ENCODE peak calls at places on chromosomes 2 and 18, in six cellular contexts. One of them, this sample, is unnamed.

GRCh38 chr18:22170421-22171262 is 1.3 kb downstream of the GATA6 start:
- DNase-seq in heart right ventricle: peak
- DNase-seq in GM12865: no peak
- DNase-seq in AG09309: no peak
- DNase-seq in WTC11: peak
- DNase-seq in coronary artery: peak
- DNase-seq in this sample: no peak

GRCh38 chr18:10939822-10940221 is 209.5 kb downstream of the PIEZO2 start:
- DNase-seq in GM12865: no peak
- DNase-seq in WTC11: no peak
- DNase-seq in AG09309: no peak
- DNase-seq in heart right ventricle: no peak
- DNase-seq in coronary artery: no peak
- DNase-seq in this sample: no peak

GRCh38 chr2:26587966-26588365 is 53.2 kb downstream of the CIB4 start:
- DNase-seq in WTC11: peak
- DNase-seq in heart right ventricle: no peak
- DNase-seq in GM12865: no peak
- DNase-seq in coronary artery: no peak
- DNase-seq in AG09309: no peak
- DNase-seq in this sample: no peak

GRCh38 chr2:174235680-174236079 is 12.7 kb downstream of the OLA1 start:
- DNase-seq in AG09309: no peak
- DNase-seq in GM12865: no peak
- DNase-seq in heart right ventricle: no peak
- DNase-seq in WTC11: no peak
- DNase-seq in coronary artery: no peak
- DNase-seq in this sample: no peak

GRCh38 chr18:11154369-11154982 is 5.1 kb upstream of the PIEZO2 start:
- DNase-seq in coronary artery: no peak
- DNase-seq in heart right ventricle: no peak
- DNase-seq in AG09309: peak
- DNase-seq in WTC11: no peak
- DNase-seq in GM12865: peak
- DNase-seq in this sample: peak

GRCh38 chr18:27843783-27844415 is 333.0 kb downstream of the CDH2 start:
- DNase-seq in WTC11: no peak
- DNase-seq in AG09309: peak
- DNase-seq in heart right ventricle: no peak
- DNase-seq in coronary artery: no peak
- DNase-seq in GM12865: no peak
- DNase-seq in this sample: no peak

GRCh38 chr18:27428716-27429475 is 243.8 kb upstream of the CHST9 start:
- DNase-seq in WTC11: no peak
- DNase-seq in AG09309: no peak
- DNase-seq in GM12865: no peak
- DNase-seq in coronary artery: no peak
- DNase-seq in heart right ventricle: no peak
- DNase-seq in this sample: no peak

GRCh38 chr18:58538604-58539386 is 90.1 kb downstream of the ALPK2 start:
- DNase-seq in GM12865: peak
- DNase-seq in AG09309: no peak
- DNase-seq in heart right ventricle: no peak
- DNase-seq in coronary artery: no peak
- DNase-seq in WTC11: no peak
- DNase-seq in this sample: no peak

GRCh38 chr18:62522178-62522509 is 681 bp upstream of the ZCCHC2 start:
- DNase-seq in heart right ventricle: no peak
- DNase-seq in coronary artery: no peak
- DNase-seq in GM12865: no peak
- DNase-seq in WTC11: no peak
- DNase-seq in AG09309: no peak
- DNase-seq in this sample: no peak

GRCh38 chr2:239230318-239231052 is 170.3 kb downstream of the HDAC4 start:
- DNase-seq in heart right ventricle: no peak
- DNase-seq in WTC11: no peak
- DNase-seq in AG09309: no peak
- DNase-seq in coronary artery: peak
- DNase-seq in GM12865: peak
- DNase-seq in this sample: no peak

GRCh38 chr2:95025406-95026319 is at the start of gene MAL:
- DNase-seq in WTC11: peak
- DNase-seq in GM12865: peak
- DNase-seq in heart right ventricle: no peak
- DNase-seq in AG09309: no peak
- DNase-seq in coronary artery: no peak
- DNase-seq in this sample: peak

GRCh38 chr2:54866179-54866578 is 142.7 kb downstream of the EML6 start:
- DNase-seq in WTC11: no peak
- DNase-seq in GM12865: no peak
- DNase-seq in AG09309: no peak
- DNase-seq in coronary artery: no peak
- DNase-seq in heart right ventricle: no peak
- DNase-seq in this sample: no peak

GRCh38 chr2:62001431-62001830 is 96.0 kb downstream of the COMMD1 start:
- DNase-seq in AG09309: no peak
- DNase-seq in GM12865: no peak
- DNase-seq in WTC11: no peak
- DNase-seq in heart right ventricle: no peak
- DNase-seq in coronary artery: no peak
- DNase-seq in this sample: no peak

GRCh38 chr2:61995059-61995458 is 89.6 kb downstream of the COMMD1 start:
- DNase-seq in coronary artery: no peak
- DNase-seq in GM12865: no peak
- DNase-seq in WTC11: no peak
- DNase-seq in AG09309: no peak
- DNase-seq in heart right ventricle: no peak
- DNase-seq in this sample: no peak

GRCh38 chr2:61995515-61995914 is 90.0 kb downstream of the COMMD1 start:
- DNase-seq in GM12865: peak
- DNase-seq in heart right ventricle: no peak
- DNase-seq in AG09309: no peak
- DNase-seq in coronary artery: no peak
- DNase-seq in WTC11: no peak
- DNase-seq in this sample: peak

DNA sequence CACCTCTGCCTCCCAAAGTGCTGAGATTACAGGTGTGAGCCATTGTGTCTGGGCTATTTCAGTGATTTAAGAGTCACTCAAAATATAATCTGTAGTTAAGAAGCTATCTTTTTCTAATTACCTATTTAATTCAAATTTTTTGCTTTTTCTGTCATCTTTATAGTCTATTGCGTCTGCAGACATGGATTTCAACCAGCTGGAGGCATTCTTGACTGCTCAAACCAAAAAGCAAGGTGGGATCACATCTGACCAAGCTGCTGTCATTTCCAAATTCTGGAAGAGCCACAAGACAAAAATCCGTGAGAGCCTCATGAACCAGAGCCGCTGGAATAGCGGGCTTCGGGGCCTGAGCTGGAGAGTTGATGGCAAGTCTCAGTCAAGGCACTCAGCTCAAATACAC is 95.1 kb downstream of the COMMD1 start:
- DNase-seq in coronary artery: no peak
- DNase-seq in GM12865: no peak
- DNase-seq in AG09309: no peak
- DNase-seq in WTC11: no peak
- DNase-seq in heart right ventricle: no peak
- DNase-seq in this sample: no peak
- TF ChIP-seq CTCF in coronary artery: no peak
- TF ChIP-seq CTCF in GM12865: no peak
- TF ChIP-seq CTCF in AG09309: no peak
- TF ChIP-seq CTCF in WTC11: no peak
- TF ChIP-seq CTCF in heart right ventricle: no peak
- TF ChIP-seq CTCF in this sample: no peak

DNA sequence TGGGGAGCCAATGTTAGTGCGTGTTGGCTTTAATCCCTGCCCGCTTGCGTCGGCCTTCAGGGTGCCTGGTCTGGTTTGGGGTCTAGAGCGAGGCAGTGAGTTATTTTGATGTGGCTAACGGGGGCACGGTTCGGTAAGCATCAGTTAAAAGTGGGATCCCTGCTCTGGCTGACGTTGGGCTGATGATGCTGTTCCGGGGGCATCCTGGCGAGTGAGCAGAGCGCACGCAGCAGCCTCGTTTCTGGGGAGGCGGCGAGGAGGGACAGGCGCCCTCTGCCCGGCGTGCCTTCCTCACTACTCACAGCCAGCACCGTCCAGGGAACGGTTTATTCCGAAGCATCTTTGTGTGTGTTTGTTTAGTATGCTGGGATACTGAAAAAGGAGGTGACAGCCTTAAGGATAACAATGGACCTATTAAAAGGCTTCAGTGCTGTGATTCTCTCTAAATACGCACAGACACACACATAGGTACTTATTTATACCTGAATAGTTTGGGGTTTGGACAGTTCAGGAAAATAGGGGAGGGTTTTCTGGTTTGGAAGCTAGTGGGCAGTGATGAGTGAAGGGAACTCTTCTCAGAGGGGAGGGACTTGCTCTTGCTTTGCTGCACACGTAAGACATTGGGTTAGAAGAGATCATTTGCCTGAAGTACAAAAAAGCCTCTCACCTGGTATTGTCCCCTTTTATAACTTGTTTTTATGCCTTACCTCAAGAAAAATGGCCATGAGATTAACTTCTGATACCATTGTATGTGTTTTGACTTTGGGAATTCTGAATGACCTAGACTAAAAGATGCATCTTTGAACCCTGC is 2.1 kb downstream of the CRIM1 start:
- DNase-seq in GM12865: peak
- DNase-seq in coronary artery: peak
- DNase-seq in heart right ventricle: no peak
- DNase-seq in WTC11: peak
- DNase-seq in AG09309: no peak
- DNase-seq in this sample: no peak
- TF ChIP-seq CTCF in GM12865: no peak
- TF ChIP-seq CTCF in coronary artery: peak
- TF ChIP-seq CTCF in heart right ventricle: peak
- TF ChIP-seq CTCF in WTC11: no peak
- TF ChIP-seq CTCF in AG09309: peak
- TF ChIP-seq CTCF in this sample: no peak

DNA sequence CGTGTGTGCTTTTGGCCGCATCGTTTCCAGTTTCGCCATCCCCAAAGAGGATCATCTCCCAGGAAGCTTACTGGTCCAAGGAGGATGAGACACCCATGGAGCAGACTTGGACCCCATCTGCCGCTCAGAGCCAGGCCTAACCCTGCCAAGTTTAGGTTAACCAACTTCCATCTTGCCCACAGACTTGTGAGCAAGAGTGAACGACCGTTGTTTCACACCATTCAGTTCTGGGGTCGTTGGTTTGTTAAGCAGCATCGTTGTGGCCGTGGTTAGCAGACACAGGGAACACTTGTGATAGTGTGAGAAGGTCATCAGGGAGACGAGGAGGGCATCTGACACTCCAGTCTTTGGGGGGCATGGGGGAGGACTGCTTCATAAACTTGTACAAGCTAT is 15.1 kb downstream of the IL1R2 start:
- DNase-seq in WTC11: no peak
- DNase-seq in AG09309: no peak
- DNase-seq in GM12865: no peak
- DNase-seq in coronary artery: no peak
- DNase-seq in heart right ventricle: no peak
- DNase-seq in this sample: no peak
- TF ChIP-seq CTCF in WTC11: no peak
- TF ChIP-seq CTCF in AG09309: no peak
- TF ChIP-seq CTCF in GM12865: no peak
- TF ChIP-seq CTCF in coronary artery: no peak
- TF ChIP-seq CTCF in heart right ventricle: no peak
- TF ChIP-seq CTCF in this sample: no peak

GRCh38 chr18:54232485-54233227 is 8.2 kb upstream of the MBD2 start:
- DNase-seq in WTC11: no peak
- DNase-seq in heart right ventricle: no peak
- DNase-seq in GM12865: no peak
- DNase-seq in AG09309: no peak
- DNase-seq in coronary artery: no peak
- DNase-seq in this sample: no peak
- TF ChIP-seq CTCF in WTC11: no peak
- TF ChIP-seq CTCF in heart right ventricle: no peak
- TF ChIP-seq CTCF in GM12865: no peak
- TF ChIP-seq CTCF in AG09309: peak
- TF ChIP-seq CTCF in coronary artery: no peak
- TF ChIP-seq CTCF in this sample: no peak

GRCh38 chr2:146677280-146677679 is 1167.5 kb upstream of the ACVR2A start:
- DNase-seq in AG09309: no peak
- DNase-seq in WTC11: peak
- DNase-seq in coronary artery: no peak
- DNase-seq in GM12865: no peak
- DNase-seq in heart right ventricle: no peak
- DNase-seq in this sample: no peak
- TF ChIP-seq CTCF in AG09309: no peak
- TF ChIP-seq CTCF in WTC11: no peak
- TF ChIP-seq CTCF in coronary artery: no peak
- TF ChIP-seq CTCF in GM12865: no peak
- TF ChIP-seq CTCF in heart right ventricle: no peak
- TF ChIP-seq CTCF in this sample: no peak

DNA sequence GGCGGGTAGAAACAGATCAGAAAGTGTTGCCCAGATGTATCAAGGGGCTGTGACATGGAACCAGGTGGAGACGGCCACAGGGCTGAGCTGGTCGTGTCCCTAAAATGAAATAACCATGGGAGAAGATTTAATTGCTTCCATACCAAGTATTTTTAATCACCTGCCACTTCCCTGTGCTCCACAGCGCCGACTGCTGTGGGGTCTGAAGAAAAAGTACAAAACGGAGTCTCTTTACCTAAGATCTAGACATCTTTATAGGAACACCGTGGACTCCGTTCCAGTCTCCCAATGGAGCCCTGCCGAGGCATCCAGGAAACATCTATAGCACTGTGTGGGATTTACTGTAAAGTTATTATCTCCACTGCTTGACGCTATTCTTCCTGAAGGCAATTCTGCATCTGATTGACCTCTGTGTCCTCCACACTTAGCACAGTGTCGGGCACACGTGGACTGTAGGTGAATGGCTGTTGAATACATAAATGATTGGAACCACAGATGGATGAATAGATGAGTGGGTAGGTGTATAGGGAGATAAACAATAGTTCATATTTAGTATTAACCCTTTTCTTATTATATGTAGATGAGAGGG is 21.6 kb upstream of the GYPC start:
- DNase-seq in coronary artery: peak
- DNase-seq in AG09309: no peak
- DNase-seq in GM12865: peak
- DNase-seq in heart right ventricle: no peak
- DNase-seq in WTC11: peak
- DNase-seq in this sample: peak
- TF ChIP-seq CTCF in coronary artery: peak
- TF ChIP-seq CTCF in AG09309: peak
- TF ChIP-seq CTCF in GM12865: peak
- TF ChIP-seq CTCF in heart right ventricle: peak
- TF ChIP-seq CTCF in WTC11: peak
- TF ChIP-seq CTCF in this sample: peak